ENCODE peak calls at places on chromosome 7, in ten cellular contexts. One of them, this sample, is unnamed.

GRCh38 chr7:55130079-55130476 is 111.3 kb downstream of the EGFR start:
- DNase-seq in SK-N-SH: no peak
- DNase-seq in heart left ventricle: no peak
- DNase-seq in choroid plexus epithelial cell: no peak
- DNase-seq in psoas muscle: no peak
- DNase-seq in ascending aorta: no peak
- DNase-seq in AG10803: peak
- DNase-seq in BJ: no peak
- DNase-seq in mucosa of descending colon: no peak
- DNase-seq in astrocyte of the cerebellum: no peak
- DNase-seq in this sample: peak

GRCh38 chr7:115679976-115680375 is 350.6 kb downstream of the TFEC start:
- DNase-seq in SK-N-SH: peak
- DNase-seq in heart left ventricle: no peak
- DNase-seq in choroid plexus epithelial cell: peak
- DNase-seq in psoas muscle: no peak
- DNase-seq in ascending aorta: no peak
- DNase-seq in AG10803: peak
- DNase-seq in BJ: no peak
- DNase-seq in mucosa of descending colon: peak
- DNase-seq in astrocyte of the cerebellum: no peak
- DNase-seq in this sample: peak

GRCh38 chr7:129136887-129137647 is 7.4 kb upstream of the TSPAN33 start:
- DNase-seq in SK-N-SH: no peak
- DNase-seq in heart left ventricle: no peak
- DNase-seq in choroid plexus epithelial cell: no peak
- DNase-seq in psoas muscle: no peak
- DNase-seq in ascending aorta: no peak
- DNase-seq in AG10803: no peak
- DNase-seq in BJ: no peak
- DNase-seq in mucosa of descending colon: no peak
- DNase-seq in astrocyte of the cerebellum: no peak
- DNase-seq in this sample: no peak

GRCh38 chr7:30032310-30033125 is 4.3 kb downstream of the PLEKHA8 start:
- DNase-seq in SK-N-SH: peak
- DNase-seq in heart left ventricle: no peak
- DNase-seq in choroid plexus epithelial cell: peak
- DNase-seq in psoas muscle: no peak
- DNase-seq in ascending aorta: no peak
- DNase-seq in AG10803: peak
- DNase-seq in BJ: no peak
- DNase-seq in mucosa of descending colon: no peak
- DNase-seq in astrocyte of the cerebellum: peak
- DNase-seq in this sample: peak

GRCh38 chr7:140656548-140657515 is 15.9 kb upstream of the ADCK2 start:
- DNase-seq in SK-N-SH: no peak
- DNase-seq in heart left ventricle: peak
- DNase-seq in choroid plexus epithelial cell: peak
- DNase-seq in psoas muscle: no peak
- DNase-seq in ascending aorta: no peak
- DNase-seq in AG10803: peak
- DNase-seq in BJ: no peak
- DNase-seq in mucosa of descending colon: peak
- DNase-seq in astrocyte of the cerebellum: no peak
- DNase-seq in this sample: peak

GRCh38 chr7:303425-303824 is 13.5 kb downstream of the FOXL3 start:
- DNase-seq in SK-N-SH: no peak
- DNase-seq in heart left ventricle: no peak
- DNase-seq in choroid plexus epithelial cell: no peak
- DNase-seq in psoas muscle: no peak
- DNase-seq in ascending aorta: no peak
- DNase-seq in AG10803: no peak
- DNase-seq in BJ: no peak
- DNase-seq in mucosa of descending colon: no peak
- DNase-seq in astrocyte of the cerebellum: no peak
- DNase-seq in this sample: no peak

GRCh38 chr7:92691578-92691977 is 101.4 kb upstream of the FAM133B start:
- DNase-seq in SK-N-SH: peak
- DNase-seq in heart left ventricle: no peak
- DNase-seq in choroid plexus epithelial cell: peak
- DNase-seq in psoas muscle: no peak
- DNase-seq in ascending aorta: no peak
- DNase-seq in AG10803: peak
- DNase-seq in BJ: no peak
- DNase-seq in mucosa of descending colon: peak
- DNase-seq in astrocyte of the cerebellum: peak
- DNase-seq in this sample: peak

GRCh38 chr7:102454423-102454822 is 10.2 kb downstream of the ALKBH4 start:
- DNase-seq in SK-N-SH: no peak
- DNase-seq in heart left ventricle: no peak
- DNase-seq in choroid plexus epithelial cell: no peak
- DNase-seq in psoas muscle: no peak
- DNase-seq in ascending aorta: no peak
- DNase-seq in AG10803: no peak
- DNase-seq in BJ: no peak
- DNase-seq in mucosa of descending colon: no peak
- DNase-seq in astrocyte of the cerebellum: no peak
- DNase-seq in this sample: no peak

DNA sequence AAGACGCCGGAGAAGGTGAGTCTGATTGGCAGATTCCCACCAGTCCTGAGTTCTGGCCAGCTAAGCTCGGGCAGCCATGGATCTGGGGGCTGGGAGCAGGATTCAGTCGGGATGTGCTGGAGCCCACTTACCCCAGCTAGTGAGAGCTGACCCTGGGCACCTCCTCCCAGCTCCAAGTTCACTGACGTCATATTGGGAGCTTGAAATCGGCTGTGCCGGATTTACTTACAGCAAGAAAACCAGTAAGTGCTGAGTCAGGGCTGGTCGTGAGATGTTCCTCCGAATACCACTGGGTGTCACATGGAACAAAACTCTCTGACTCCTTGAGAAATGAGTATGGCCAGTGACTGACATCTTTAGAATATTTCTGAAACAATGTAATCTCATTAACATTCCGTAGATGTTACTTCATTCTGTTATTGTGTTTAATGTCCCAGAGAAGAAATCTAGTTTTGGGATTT is 621.2 kb downstream of the SDK1 start:
- DNase-seq in SK-N-SH: peak
- DNase-seq in heart left ventricle: peak
- DNase-seq in choroid plexus epithelial cell: peak
- DNase-seq in psoas muscle: no peak
- DNase-seq in ascending aorta: no peak
- DNase-seq in AG10803: peak
- DNase-seq in BJ: no peak
- DNase-seq in mucosa of descending colon: peak
- DNase-seq in astrocyte of the cerebellum: peak
- DNase-seq in this sample: peak
- H3K4me3 ChIP-seq in SK-N-SH: no peak
- H3K4me3 ChIP-seq in heart left ventricle: no peak
- H3K4me3 ChIP-seq in choroid plexus epithelial cell: no peak
- H3K4me3 ChIP-seq in psoas muscle: peak
- H3K4me3 ChIP-seq in ascending aorta: no peak
- H3K4me3 ChIP-seq in AG10803: no peak
- H3K4me3 ChIP-seq in BJ: no peak
- H3K4me3 ChIP-seq in mucosa of descending colon: no peak
- H3K4me3 ChIP-seq in astrocyte of the cerebellum: no peak
- H3K4me3 ChIP-seq in this sample: no peak

GRCh38 chr7:65004575-65004974 is 1.9 kb downstream of the ERV3-1 start:
- DNase-seq in SK-N-SH: no peak
- DNase-seq in heart left ventricle: no peak
- DNase-seq in choroid plexus epithelial cell: no peak
- DNase-seq in psoas muscle: no peak
- DNase-seq in ascending aorta: no peak
- DNase-seq in AG10803: no peak
- DNase-seq in BJ: no peak
- DNase-seq in mucosa of descending colon: no peak
- DNase-seq in astrocyte of the cerebellum: no peak
- DNase-seq in this sample: no peak
- TF ChIP-seq CTCF in SK-N-SH: no peak
- TF ChIP-seq CTCF in heart left ventricle: no peak
- TF ChIP-seq CTCF in choroid plexus epithelial cell: no peak
- TF ChIP-seq CTCF in psoas muscle: no peak
- TF ChIP-seq CTCF in ascending aorta: no peak
- TF ChIP-seq CTCF in AG10803: no peak
- TF ChIP-seq CTCF in BJ: no peak
- TF ChIP-seq CTCF in mucosa of descending colon: no peak
- TF ChIP-seq CTCF in astrocyte of the cerebellum: no peak
- TF ChIP-seq CTCF in this sample: no peak

GRCh38 chr7:84674236-84674913 is 479.8 kb upstream of the SEMA3A start:
- DNase-seq in SK-N-SH: no peak
- DNase-seq in heart left ventricle: no peak
- DNase-seq in choroid plexus epithelial cell: peak
- DNase-seq in psoas muscle: no peak
- DNase-seq in ascending aorta: no peak
- DNase-seq in AG10803: peak
- DNase-seq in BJ: no peak
- DNase-seq in mucosa of descending colon: no peak
- DNase-seq in astrocyte of the cerebellum: no peak
- DNase-seq in this sample: no peak
- H3K4me3 ChIP-seq in SK-N-SH: no peak
- H3K4me3 ChIP-seq in heart left ventricle: no peak
- H3K4me3 ChIP-seq in choroid plexus epithelial cell: no peak
- H3K4me3 ChIP-seq in psoas muscle: no peak
- H3K4me3 ChIP-seq in ascending aorta: no peak
- H3K4me3 ChIP-seq in AG10803: peak
- H3K4me3 ChIP-seq in BJ: no peak
- H3K4me3 ChIP-seq in mucosa of descending colon: no peak
- H3K4me3 ChIP-seq in astrocyte of the cerebellum: no peak
- H3K4me3 ChIP-seq in this sample: no peak

DNA sequence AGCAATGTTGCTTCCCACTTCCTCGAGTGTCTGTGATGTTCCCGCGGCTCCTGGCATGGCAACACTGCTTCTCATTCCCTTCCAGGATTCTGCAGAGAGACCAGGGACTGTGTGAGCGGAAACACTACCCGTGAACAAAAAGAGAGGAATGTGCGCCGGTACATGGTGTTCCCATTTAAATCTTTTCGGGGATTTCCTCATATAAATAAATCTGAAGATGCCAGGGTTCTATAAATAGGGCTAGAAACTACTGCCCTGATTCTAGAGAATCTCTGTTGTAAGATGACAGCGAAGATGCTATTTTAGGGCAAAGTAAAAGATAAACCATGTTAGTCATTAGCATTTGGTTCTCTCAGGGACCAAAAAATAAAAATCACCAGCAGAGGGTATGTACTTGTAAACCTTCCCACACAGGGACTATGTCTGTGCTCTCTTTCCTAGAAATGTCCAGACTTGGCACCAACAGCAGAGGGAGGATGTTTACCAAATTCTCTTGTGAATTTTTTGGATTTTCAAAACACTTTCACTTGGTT is 92.2 kb upstream of the DDC start:
- DNase-seq in SK-N-SH: no peak
- DNase-seq in heart left ventricle: no peak
- DNase-seq in choroid plexus epithelial cell: peak
- DNase-seq in psoas muscle: peak
- DNase-seq in ascending aorta: peak
- DNase-seq in AG10803: peak
- DNase-seq in BJ: peak
- DNase-seq in mucosa of descending colon: no peak
- DNase-seq in astrocyte of the cerebellum: no peak
- DNase-seq in this sample: peak
- TF ChIP-seq CTCF in SK-N-SH: no peak
- TF ChIP-seq CTCF in heart left ventricle: peak
- TF ChIP-seq CTCF in choroid plexus epithelial cell: peak
- TF ChIP-seq CTCF in psoas muscle: peak
- TF ChIP-seq CTCF in ascending aorta: no peak
- TF ChIP-seq CTCF in AG10803: peak
- TF ChIP-seq CTCF in BJ: peak
- TF ChIP-seq CTCF in mucosa of descending colon: no peak
- TF ChIP-seq CTCF in astrocyte of the cerebellum: no peak
- TF ChIP-seq CTCF in this sample: peak

GRCh38 chr7:74087791-74088453 is 4.3 kb downstream of the LIMK1 start:
- DNase-seq in SK-N-SH: no peak
- DNase-seq in heart left ventricle: no peak
- DNase-seq in choroid plexus epithelial cell: no peak
- DNase-seq in psoas muscle: no peak
- DNase-seq in ascending aorta: no peak
- DNase-seq in AG10803: no peak
- DNase-seq in BJ: no peak
- DNase-seq in mucosa of descending colon: no peak
- DNase-seq in astrocyte of the cerebellum: no peak
- DNase-seq in this sample: no peak

GRCh38 chr7:74092321-74092963 is 8.8 kb downstream of the LIMK1 start:
- DNase-seq in SK-N-SH: peak
- DNase-seq in heart left ventricle: peak
- DNase-seq in choroid plexus epithelial cell: no peak
- DNase-seq in psoas muscle: peak
- DNase-seq in ascending aorta: no peak
- DNase-seq in AG10803: no peak
- DNase-seq in BJ: no peak
- DNase-seq in mucosa of descending colon: no peak
- DNase-seq in astrocyte of the cerebellum: no peak
- DNase-seq in this sample: no peak

GRCh38 chr7:74094224-74095095 is 10.9 kb downstream of the LIMK1 start:
- DNase-seq in SK-N-SH: peak
- DNase-seq in heart left ventricle: peak
- DNase-seq in choroid plexus epithelial cell: peak
- DNase-seq in psoas muscle: peak
- DNase-seq in ascending aorta: peak
- DNase-seq in AG10803: peak
- DNase-seq in BJ: peak
- DNase-seq in mucosa of descending colon: peak
- DNase-seq in astrocyte of the cerebellum: peak
- DNase-seq in this sample: peak

GRCh38 chr7:74093671-74094223 is 10.1 kb downstream of the LIMK1 start:
- DNase-seq in SK-N-SH: peak
- DNase-seq in heart left ventricle: no peak
- DNase-seq in choroid plexus epithelial cell: no peak
- DNase-seq in psoas muscle: peak
- DNase-seq in ascending aorta: no peak
- DNase-seq in AG10803: no peak
- DNase-seq in BJ: no peak
- DNase-seq in mucosa of descending colon: no peak
- DNase-seq in astrocyte of the cerebellum: no peak
- DNase-seq in this sample: no peak

GRCh38 chr7:74092964-74093339 is 9.3 kb downstream of the LIMK1 start:
- DNase-seq in SK-N-SH: peak
- DNase-seq in heart left ventricle: peak
- DNase-seq in choroid plexus epithelial cell: peak
- DNase-seq in psoas muscle: peak
- DNase-seq in ascending aorta: peak
- DNase-seq in AG10803: no peak
- DNase-seq in BJ: no peak
- DNase-seq in mucosa of descending colon: no peak
- DNase-seq in astrocyte of the cerebellum: no peak
- DNase-seq in this sample: no peak
- H3K4me3 ChIP-seq in SK-N-SH: no peak
- H3K4me3 ChIP-seq in heart left ventricle: no peak
- H3K4me3 ChIP-seq in choroid plexus epithelial cell: no peak
- H3K4me3 ChIP-seq in psoas muscle: peak
- H3K4me3 ChIP-seq in ascending aorta: no peak
- H3K4me3 ChIP-seq in AG10803: no peak
- H3K4me3 ChIP-seq in BJ: no peak
- H3K4me3 ChIP-seq in mucosa of descending colon: no peak
- H3K4me3 ChIP-seq in astrocyte of the cerebellum: no peak
- H3K4me3 ChIP-seq in this sample: no peak

DNA sequence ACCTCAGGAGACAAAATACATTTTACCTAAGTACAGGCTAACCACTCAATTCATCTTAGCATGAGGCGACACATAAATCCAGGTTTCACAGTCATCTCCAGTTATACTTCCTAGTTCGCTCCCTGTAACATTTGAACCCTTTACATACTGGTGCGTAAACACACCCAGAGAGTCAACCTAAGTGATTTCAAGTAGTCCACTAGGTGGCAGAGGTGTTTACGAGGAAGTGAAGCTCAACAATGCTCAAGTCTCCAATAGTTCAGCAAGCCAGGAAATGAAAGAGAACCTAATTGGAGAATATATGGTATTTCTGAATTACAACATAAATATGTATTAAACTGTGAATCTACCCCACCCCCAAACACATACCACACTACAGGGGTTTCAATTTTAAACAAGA is 76.3 kb upstream of the ABCB5 start:
- DNase-seq in SK-N-SH: no peak
- DNase-seq in heart left ventricle: no peak
- DNase-seq in choroid plexus epithelial cell: peak
- DNase-seq in psoas muscle: no peak
- DNase-seq in ascending aorta: no peak
- DNase-seq in AG10803: peak
- DNase-seq in BJ: no peak
- DNase-seq in mucosa of descending colon: no peak
- DNase-seq in astrocyte of the cerebellum: no peak
- DNase-seq in this sample: peak
- TF ChIP-seq CTCF in SK-N-SH: peak
- TF ChIP-seq CTCF in heart left ventricle: no peak
- TF ChIP-seq CTCF in choroid plexus epithelial cell: peak
- TF ChIP-seq CTCF in psoas muscle: no peak
- TF ChIP-seq CTCF in ascending aorta: no peak
- TF ChIP-seq CTCF in AG10803: peak
- TF ChIP-seq CTCF in BJ: no peak
- TF ChIP-seq CTCF in mucosa of descending colon: no peak
- TF ChIP-seq CTCF in astrocyte of the cerebellum: no peak
- TF ChIP-seq CTCF in this sample: peak